ENCODE peak calls at places on chromosomes 13 and 19, in ten cellular contexts. F, Y, T, J, S, C, A, M, W and N are unnamed samples.
A peak's percentile ranks its signal among the peaks of the same experiment; 100 is the strongest.

GRCh38 chr19:41802770-41803169 is 6.4 kb downstream of the CEACAM3 start:
- DNase-seq in F (no peak), Y (no peak), T (no peak), J (no peak), S (no peak), C (no peak), A (no peak), M (no peak), W (no peak), N (no peak)

GRCh38 chr13:74046461-74046860 is 87.7 kb downstream of the KLF12 start:
- DNase-seq in F (no peak), Y (no peak), T (no peak), J (no peak), S (no peak), C (no peak), A (no peak), M (no peak), W (no peak), N (no peak)

GRCh38 chr13:46665630-46666482 is 112.9 kb downstream of the LRCH1 start:
- DNase-seq in F (no peak), Y (no peak), T (no peak), J (no peak), S (no peak), C (no peak), A (no peak), M (peak; percentile 47), W (no peak), N (no peak)

GRCh38 chr13:42580644-42581043 is 6.7 kb downstream of the TNFSF11 start:
- DNase-seq in F (no peak), Y (no peak), T (no peak), J (no peak), S (no peak), C (no peak), A (no peak), M (no peak), W (no peak), N (no peak)

GRCh38 chr13:114102521-114103288 is 29.7 kb downstream of the RASA3 start:
- DNase-seq in F (peak; percentile 60), Y (no peak), T (peak; percentile 44), J (no peak), S (no peak), C (no peak), A (no peak), M (no peak), W (no peak), N (no peak)

GRCh38 chr19:17105548-17105947 is 30.0 kb downstream of the MYO9B start:
- DNase-seq in F (no peak), Y (peak; percentile 69), T (no peak), J (no peak), S (no peak), C (no peak), A (no peak), M (no peak), W (no peak), N (no peak)

GRCh38 chr19:55641376-55642152 is 762 bp downstream of the ZNF580 start:
- DNase-seq in F (no peak), Y (peak; percentile 50), T (no peak), J (peak; percentile 64), S (no peak), C (peak; percentile 62), A (no peak), M (no peak), W (no peak), N (no peak)

GRCh38 chr19:37098570-37098969 is 20.3 kb downstream of the ZNF420 start:
- DNase-seq in F (no peak), Y (no peak), T (no peak), J (no peak), S (no peak), C (no peak), A (no peak), M (no peak), W (no peak), N (no peak)

GRCh38 chr19:50485284-50485955 is 8.8 kb upstream of the GARIN5A start:
- DNase-seq in F (peak; percentile 8), Y (no peak), T (no peak), J (no peak), S (no peak), C (peak; percentile 63), A (no peak), M (no peak), W (no peak), N (no peak)

GRCh38 chr13:66534561-66534960 is 695.6 kb downstream of the PCDH9 start:
- DNase-seq in F (no peak), Y (no peak), T (no peak), J (no peak), S (no peak), C (no peak), A (no peak), M (peak; percentile 52), W (no peak), N (peak; percentile 4)

GRCh38 chr13:110490009-110490770 is 71.3 kb downstream of the RAB20 start:
- DNase-seq in F (peak; percentile 22), Y (no peak), T (no peak), J (no peak), S (no peak), C (no peak), A (no peak), M (no peak), W (no peak), N (no peak)

GRCh38 chr13:29909975-29910674 is 59.7 kb upstream of the UBL3 start:
- DNase-seq in F (no peak), Y (no peak), T (no peak), J (no peak), S (no peak), C (no peak), A (no peak), M (peak; percentile 53), W (peak; percentile 85), N (peak; percentile 94)

GRCh38 chr13:79442221-79442620 is 36.2 kb upstream of the RBM26 start:
- DNase-seq in F (no peak), Y (no peak), T (no peak), J (no peak), S (no peak), C (no peak), A (no peak), M (no peak), W (peak; percentile 40), N (no peak)

DNA sequence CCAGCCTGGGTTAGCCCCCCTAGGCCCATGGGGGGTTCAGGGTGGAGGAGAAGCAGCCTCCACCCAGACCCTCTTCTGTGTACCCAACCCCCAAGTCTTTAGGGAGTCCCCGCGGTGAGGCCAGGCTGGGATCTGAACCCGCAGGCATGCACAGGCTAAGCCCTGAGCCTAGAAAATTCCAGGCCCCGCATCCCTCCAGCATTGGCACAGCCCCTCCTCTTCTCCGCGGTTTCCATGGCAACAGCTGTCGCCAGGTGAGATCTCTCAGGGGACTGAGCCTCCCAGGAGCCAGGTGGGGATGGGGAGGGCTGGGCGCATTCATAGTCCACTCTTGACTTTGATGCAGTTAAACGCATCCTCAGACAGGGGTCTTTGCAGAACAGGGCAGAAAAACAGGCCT is 48.4 kb upstream of the USP29 start:
- DNase-seq in F (no peak), Y (no peak), T (no peak), J (no peak), S (no peak), C (no peak), A (no peak), M (no peak), W (no peak), N (no peak)
- TF ChIP-seq CTCF in F (no peak), Y (no peak), T (no peak), J (no peak), S (no peak), C (no peak), A (no peak), M (no peak), W (no peak), N (no peak)

DNA sequence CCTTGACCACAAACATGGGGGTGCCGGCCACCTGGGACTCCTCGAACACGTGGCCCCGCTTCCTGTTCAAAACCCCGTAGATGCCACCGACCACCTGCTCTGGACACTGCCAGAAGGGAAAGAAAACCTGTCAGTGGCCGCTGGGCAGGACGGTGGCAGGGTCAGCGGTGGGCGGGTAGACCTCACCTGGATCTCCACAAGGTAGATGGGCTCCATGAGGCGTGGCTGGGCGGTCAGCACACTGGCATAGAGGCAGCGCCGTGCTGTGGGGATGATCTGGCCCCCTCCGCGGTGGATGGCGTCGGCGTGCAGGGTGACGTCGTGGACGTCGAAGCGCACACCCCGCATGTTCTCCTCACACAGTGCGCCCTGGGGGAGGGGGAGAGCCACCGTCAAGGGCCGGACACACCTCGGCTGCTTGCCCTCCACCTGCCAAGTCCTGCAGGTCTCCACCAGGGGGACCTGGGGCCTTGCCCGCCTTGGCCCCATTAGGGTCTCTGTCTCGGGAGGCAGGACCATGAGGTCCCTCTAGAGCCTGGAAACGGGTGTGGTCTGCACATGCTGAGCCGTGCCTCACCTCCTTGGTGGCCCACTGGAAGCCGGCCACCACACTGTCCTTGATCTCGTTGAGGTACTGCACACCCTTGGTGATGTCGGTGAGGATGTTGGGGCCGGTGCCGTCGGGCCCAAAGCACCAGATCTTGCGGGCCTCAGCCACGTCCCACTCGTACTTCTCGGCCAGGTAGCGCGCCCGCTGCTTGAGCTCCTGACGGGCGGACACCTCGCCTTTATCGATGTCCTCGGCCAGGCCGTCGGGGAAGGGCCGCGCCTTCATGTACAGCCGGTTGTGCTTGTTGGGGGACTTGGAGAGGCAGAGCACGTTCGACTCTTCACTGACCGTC is 6.6 kb upstream of the DAPK3 start:
- DNase-seq in F (no peak), Y (no peak), T (no peak), J (no peak), S (no peak), C (no peak), A (peak; percentile 59), M (no peak), W (no peak), N (no peak)
- TF ChIP-seq CTCF in F (peak; percentile 2), Y (peak; percentile 10), T (no peak), J (no peak), S (peak; percentile 17), C (no peak), A (peak; percentile 54), M (peak; percentile 29), W (peak; percentile 66), N (no peak)

DNA sequence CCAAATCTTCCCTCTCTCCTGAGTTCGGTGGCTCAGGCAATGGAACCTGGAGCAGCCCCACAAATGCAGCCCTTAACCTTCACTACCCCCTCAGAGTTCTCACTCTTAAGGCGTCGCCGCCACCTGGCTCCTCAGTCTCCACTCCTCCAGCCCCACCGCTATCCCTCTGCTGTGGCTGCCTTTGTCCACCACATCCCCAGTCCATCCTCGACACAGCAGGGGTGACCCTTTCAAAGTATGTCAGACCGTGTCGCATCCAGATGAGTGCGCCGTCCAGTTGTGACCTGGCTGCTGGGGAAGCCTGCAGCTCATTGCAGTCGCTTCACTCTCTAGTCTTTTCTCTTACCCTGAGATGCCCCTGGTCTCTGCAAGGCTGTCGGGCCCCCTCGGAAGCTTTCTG is 1.0 kb downstream of the SPPL2B start:
- DNase-seq in F (no peak), Y (no peak), T (no peak), J (peak; percentile 93), S (no peak), C (no peak), A (no peak), M (no peak), W (no peak), N (no peak)
- TF ChIP-seq CTCF in F (no peak), Y (no peak), T (no peak), J (no peak), S (no peak), C (no peak), A (no peak), M (no peak), W (no peak), N (no peak)

DNA sequence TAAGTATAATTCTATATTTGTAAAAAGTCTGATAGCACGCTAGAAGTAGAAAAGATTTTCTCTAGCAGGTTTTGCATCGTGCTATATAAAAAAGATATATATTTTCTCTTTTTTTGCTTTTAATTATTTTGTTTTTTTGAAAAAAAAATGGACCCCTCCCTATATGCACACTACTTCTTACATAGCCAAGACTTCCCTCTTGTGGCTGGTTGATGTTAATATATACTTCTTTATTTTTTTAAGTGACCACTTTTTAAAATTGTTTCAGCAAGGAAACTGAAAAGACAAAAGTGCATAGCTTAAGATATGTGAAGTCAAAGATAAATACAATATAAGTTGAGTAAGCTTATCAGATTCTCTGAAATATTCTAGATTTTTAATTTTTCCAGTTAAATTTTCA is 1202.8 kb downstream of the DIAPH3 start:
- DNase-seq in F (no peak), Y (peak; percentile 30), T (no peak), J (peak; percentile 32), S (peak; percentile 35), C (peak; percentile 19), A (no peak), M (peak; percentile 48), W (no peak), N (peak; percentile 1)
- TF ChIP-seq CTCF in F (peak; percentile 25), Y (no peak), T (no peak), J (peak; percentile 51), S (peak; percentile 34), C (no peak), A (peak; percentile 63), M (peak; percentile 34), W (peak; percentile 36), N (no peak)